ENCODE peak calls at places on chromosome 20, in six cellular contexts. One of them, this sample, is unnamed.

GRCh38 chr20:62776692-62777527 is 19.4 kb upstream of the MRGBP start:
- DNase-seq in kidney: no peak
- DNase-seq in cardiac muscle cell: no peak
- DNase-seq in right lobe of liver: peak; percentile 56
- DNase-seq in CD4-positive, CD25-positive, alpha-beta regulatory T cell: peak; percentile 29
- DNase-seq in tibial nerve: no peak
- DNase-seq in this sample: no peak

GRCh38 chr20:19971121-19971520 is 46.0 kb upstream of the NAA20 start:
- DNase-seq in kidney: no peak
- DNase-seq in cardiac muscle cell: no peak
- DNase-seq in CD4-positive, CD25-positive, alpha-beta regulatory T cell: no peak
- DNase-seq in right lobe of liver: no peak
- DNase-seq in tibial nerve: no peak
- DNase-seq in this sample: no peak

GRCh38 chr20:44412402-44413144 is 57.1 kb downstream of the HNF4A start:
- DNase-seq in right lobe of liver: no peak
- DNase-seq in kidney: no peak
- DNase-seq in tibial nerve: no peak
- DNase-seq in cardiac muscle cell: no peak
- DNase-seq in CD4-positive, CD25-positive, alpha-beta regulatory T cell: no peak
- DNase-seq in this sample: no peak

GRCh38 chr20:38355161-38356012 is 9.1 kb downstream of the LBP start:
- DNase-seq in tibial nerve: no peak
- DNase-seq in kidney: no peak
- DNase-seq in cardiac muscle cell: no peak
- DNase-seq in right lobe of liver: peak; percentile 74
- DNase-seq in CD4-positive, CD25-positive, alpha-beta regulatory T cell: no peak
- DNase-seq in this sample: no peak

GRCh38 chr20:64162239-64162621 is 2.0 kb upstream of the MYT1 start:
- DNase-seq in right lobe of liver: no peak
- DNase-seq in tibial nerve: no peak
- DNase-seq in CD4-positive, CD25-positive, alpha-beta regulatory T cell: no peak
- DNase-seq in cardiac muscle cell: no peak
- DNase-seq in kidney: peak; percentile 17
- DNase-seq in this sample: peak; percentile 8

GRCh38 chr20:63116412-63117106 is 99.4 kb downstream of the YTHDF1 start:
- DNase-seq in right lobe of liver: no peak
- DNase-seq in kidney: peak; percentile 37
- DNase-seq in tibial nerve: no peak
- DNase-seq in cardiac muscle cell: peak; percentile 35
- DNase-seq in CD4-positive, CD25-positive, alpha-beta regulatory T cell: no peak
- DNase-seq in this sample: peak; percentile 13

GRCh38 chr20:1377341-1377871 is 15.4 kb downstream of the FKBP1A start:
- DNase-seq in kidney: no peak
- DNase-seq in right lobe of liver: no peak
- DNase-seq in CD4-positive, CD25-positive, alpha-beta regulatory T cell: no peak
- DNase-seq in cardiac muscle cell: no peak
- DNase-seq in tibial nerve: no peak
- DNase-seq in this sample: no peak

GRCh38 chr20:44754554-44754953 is 8.9 kb downstream of the KCNK15 start:
- DNase-seq in tibial nerve: no peak
- DNase-seq in kidney: no peak
- DNase-seq in cardiac muscle cell: no peak
- DNase-seq in right lobe of liver: no peak
- DNase-seq in CD4-positive, CD25-positive, alpha-beta regulatory T cell: no peak
- DNase-seq in this sample: no peak

GRCh38 chr20:48102821-48103635 is 317.7 kb upstream of the SULF2 start:
- DNase-seq in CD4-positive, CD25-positive, alpha-beta regulatory T cell: no peak
- DNase-seq in right lobe of liver: no peak
- DNase-seq in kidney: no peak
- DNase-seq in tibial nerve: no peak
- DNase-seq in cardiac muscle cell: peak; percentile 86
- DNase-seq in this sample: no peak

DNA sequence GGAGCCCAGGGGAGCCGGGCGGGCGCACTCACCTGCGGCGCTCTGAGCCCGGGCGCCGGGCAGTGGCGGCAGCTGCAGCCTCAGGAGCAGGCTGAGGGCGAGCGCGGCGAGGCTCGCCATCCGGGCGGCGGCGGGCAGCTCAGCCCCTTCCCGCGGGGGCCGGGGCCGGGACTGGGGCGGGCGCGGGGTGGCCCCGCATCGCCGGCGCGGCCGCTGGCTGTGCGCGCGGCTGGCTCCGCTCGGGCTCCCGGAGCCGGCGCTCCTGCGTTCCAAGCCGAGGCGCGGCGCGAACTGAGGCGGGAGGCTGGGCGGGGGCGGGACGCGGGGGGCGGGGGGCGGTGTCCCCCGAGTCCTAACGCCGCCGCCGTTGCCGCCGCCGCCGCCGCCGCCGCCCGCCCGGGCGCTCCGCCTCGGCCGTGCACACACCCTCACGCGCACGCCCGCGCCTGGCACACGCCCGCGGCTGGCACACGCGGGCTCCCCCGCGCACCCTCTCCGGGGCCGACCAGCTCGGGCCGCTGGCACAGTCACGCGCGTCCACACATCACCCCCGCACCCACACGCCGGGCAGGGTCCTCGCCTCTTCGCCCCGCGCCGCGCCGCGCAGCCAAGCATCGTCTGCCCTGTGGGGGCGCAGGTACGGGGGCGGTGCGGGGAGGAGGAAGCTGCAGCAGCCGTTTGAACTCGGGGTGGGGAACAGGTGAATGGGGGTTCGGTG is at the start of gene PTPRT:
- DNase-seq in CD4-positive, CD25-positive, alpha-beta regulatory T cell: no peak
- DNase-seq in right lobe of liver: no peak
- DNase-seq in kidney: no peak
- DNase-seq in tibial nerve: no peak
- DNase-seq in cardiac muscle cell: no peak
- DNase-seq in this sample: no peak
- H3K4me1 ChIP-seq in CD4-positive, CD25-positive, alpha-beta regulatory T cell: no peaks in the 10 kb centered on the region
- H3K4me1 ChIP-seq in right lobe of liver: no peaks in the 10 kb centered on the region
- H3K4me1 ChIP-seq in kidney: no peaks in the 10 kb centered on the region
- H3K4me1 ChIP-seq in tibial nerve: peaks cover 23% of the 10 kb centered on the region
- H3K4me1 ChIP-seq in cardiac muscle cell: peaks cover 6% of the 10 kb centered on the region
- H3K4me1 ChIP-seq in this sample: peaks cover 2% of the 10 kb centered on the region

DNA sequence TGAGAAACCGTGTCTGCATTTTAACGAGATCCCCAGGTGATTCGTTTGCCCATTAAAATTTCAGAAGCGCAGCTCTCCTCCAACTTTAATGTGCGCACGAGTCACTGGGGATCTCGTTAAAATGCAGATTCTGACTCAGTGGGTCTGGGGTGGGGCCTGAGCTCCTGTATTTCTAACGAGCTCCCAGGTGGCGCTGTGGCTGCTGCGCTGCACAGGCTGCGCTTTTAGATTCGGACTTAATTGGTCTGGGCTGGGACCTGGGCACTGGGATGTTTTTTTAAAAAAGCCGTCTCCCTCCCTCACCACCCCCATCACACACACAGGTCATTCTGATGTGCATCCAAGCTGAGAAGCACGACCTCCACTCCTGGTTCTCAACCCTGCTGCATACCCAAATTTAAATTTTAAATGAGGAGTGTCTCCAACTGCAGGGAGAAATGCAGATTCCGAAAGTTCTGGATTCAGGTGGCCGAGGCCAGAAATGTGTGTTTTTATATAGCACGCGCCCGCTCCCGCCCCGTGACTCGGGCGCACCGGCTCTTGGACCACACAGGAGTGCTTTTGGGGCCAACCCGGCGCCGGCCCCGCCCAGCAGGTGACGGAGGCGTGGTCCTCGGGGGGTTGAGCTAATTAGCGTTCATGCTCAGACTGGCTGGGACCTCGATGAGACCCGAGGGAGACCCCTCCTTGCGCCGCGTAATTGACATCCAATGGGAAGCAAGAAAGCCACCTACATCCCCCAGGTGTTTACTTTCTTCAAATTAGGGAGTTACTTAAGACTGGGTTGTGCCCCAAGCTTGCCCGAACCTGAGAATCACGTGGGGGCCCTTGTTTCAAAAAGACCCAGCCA is 85.8 kb downstream of the ZFP64 start:
- DNase-seq in cardiac muscle cell: peak; percentile 46
- DNase-seq in kidney: no peak
- DNase-seq in tibial nerve: no peak
- DNase-seq in CD4-positive, CD25-positive, alpha-beta regulatory T cell: no peak
- DNase-seq in right lobe of liver: no peak
- DNase-seq in this sample: peak; percentile 47
- H3K27ac ChIP-seq in cardiac muscle cell: no peak overlapping the region
- H3K27ac ChIP-seq in kidney: no peak overlapping the region
- H3K27ac ChIP-seq in tibial nerve: no peak overlapping the region
- H3K27ac ChIP-seq in CD4-positive, CD25-positive, alpha-beta regulatory T cell: no peak overlapping the region
- H3K27ac ChIP-seq in right lobe of liver: no peak overlapping the region
- H3K27ac ChIP-seq in this sample: no peak overlapping the region

GRCh38 chr20:30167540-30167939 is 1089.9 kb upstream of the DEFB115 start:
- DNase-seq in cardiac muscle cell: no peak
- DNase-seq in right lobe of liver: no peak
- DNase-seq in CD4-positive, CD25-positive, alpha-beta regulatory T cell: no peak
- DNase-seq in kidney: no peak
- DNase-seq in tibial nerve: no peak
- DNase-seq in this sample: no peak

GRCh38 chr20:30168025-30168799 is 1089.3 kb upstream of the DEFB115 start:
- DNase-seq in tibial nerve: no peak
- DNase-seq in cardiac muscle cell: no peak
- DNase-seq in CD4-positive, CD25-positive, alpha-beta regulatory T cell: peak; percentile 30
- DNase-seq in right lobe of liver: peak; percentile 19
- DNase-seq in kidney: peak; percentile 66
- DNase-seq in this sample: peak; percentile 61

GRCh38 chr20:30168800-30169138 is 1088.7 kb upstream of the DEFB115 start:
- DNase-seq in right lobe of liver: no peak
- DNase-seq in CD4-positive, CD25-positive, alpha-beta regulatory T cell: no peak
- DNase-seq in cardiac muscle cell: no peak
- DNase-seq in tibial nerve: no peak
- DNase-seq in kidney: no peak
- DNase-seq in this sample: no peak
- H3K9me3 ChIP-seq in right lobe of liver: no peaks in the 10 kb centered on the region
- H3K9me3 ChIP-seq in CD4-positive, CD25-positive, alpha-beta regulatory T cell: no peaks in the 10 kb centered on the region
- H3K9me3 ChIP-seq in cardiac muscle cell: no peaks in the 10 kb centered on the region
- H3K9me3 ChIP-seq in tibial nerve: no peaks in the 10 kb centered on the region
- H3K9me3 ChIP-seq in kidney: no peaks in the 10 kb centered on the region
- H3K9me3 ChIP-seq in this sample: no peaks in the 10 kb centered on the region

GRCh38 chr20:25059487-25059820 is 1.5 kb upstream of the ACSS1 start:
- DNase-seq in tibial nerve: no peak
- DNase-seq in CD4-positive, CD25-positive, alpha-beta regulatory T cell: no peak
- DNase-seq in right lobe of liver: no peak
- DNase-seq in cardiac muscle cell: no peak
- DNase-seq in kidney: no peak
- DNase-seq in this sample: no peak

GRCh38 chr20:25057234-25058050 is 497 bp downstream of the ACSS1 start:
- DNase-seq in tibial nerve: no peak
- DNase-seq in kidney: peak; percentile 93
- DNase-seq in CD4-positive, CD25-positive, alpha-beta regulatory T cell: peak; percentile 72
- DNase-seq in right lobe of liver: peak; percentile 83
- DNase-seq in cardiac muscle cell: peak; percentile 55
- DNase-seq in this sample: peak; percentile 78

GRCh38 chr20:25056601-25057233 is 1.2 kb downstream of the ACSS1 start:
- DNase-seq in CD4-positive, CD25-positive, alpha-beta regulatory T cell: no peak
- DNase-seq in kidney: peak; percentile 85
- DNase-seq in cardiac muscle cell: peak; percentile 25
- DNase-seq in right lobe of liver: no peak
- DNase-seq in tibial nerve: no peak
- DNase-seq in this sample: peak; percentile 64

GRCh38 chr20:25058797-25059486 is 1.0 kb upstream of the ACSS1 start:
- DNase-seq in right lobe of liver: no peak
- DNase-seq in kidney: peak; percentile 72
- DNase-seq in CD4-positive, CD25-positive, alpha-beta regulatory T cell: no peak
- DNase-seq in cardiac muscle cell: peak; percentile 30
- DNase-seq in tibial nerve: no peak
- DNase-seq in this sample: peak; percentile 78

DNA sequence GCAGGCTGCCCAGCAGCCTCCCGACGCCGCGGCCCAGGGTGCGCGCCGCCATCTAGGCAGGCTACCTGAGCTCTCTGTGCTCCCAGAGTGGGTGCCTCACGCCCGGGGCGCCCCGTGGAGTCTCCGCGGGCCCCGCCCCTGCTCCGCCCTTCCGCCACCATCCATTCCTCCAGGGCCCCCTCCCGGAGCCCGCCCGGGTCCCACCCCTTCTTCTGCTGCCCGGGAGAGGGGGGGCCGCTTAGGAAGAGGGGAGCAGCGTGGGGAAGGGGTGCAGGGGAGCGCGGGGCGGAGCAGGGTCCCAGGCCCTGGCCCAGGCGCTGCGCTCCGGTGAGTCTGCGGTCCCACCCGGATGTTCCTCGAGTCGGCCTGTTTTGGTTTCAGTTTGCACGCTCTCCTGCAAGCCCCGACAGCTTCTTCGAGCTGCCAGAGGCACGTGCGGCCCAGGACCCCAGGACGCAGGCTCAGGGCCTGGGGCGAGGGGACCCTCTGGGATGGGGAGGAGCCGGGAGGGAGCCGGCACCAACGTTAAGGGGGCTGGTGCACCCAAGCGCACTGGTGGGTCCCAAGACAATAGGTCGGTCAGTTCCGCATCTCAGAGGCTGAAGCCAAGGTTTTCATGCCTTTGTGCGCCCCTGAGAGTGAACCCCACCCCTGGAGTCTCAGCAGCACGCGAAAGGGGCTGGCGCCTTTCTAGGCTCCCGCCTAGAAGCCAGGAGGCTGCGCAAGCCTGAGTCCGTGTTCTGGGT is at the start of gene ACSS1:
- DNase-seq in kidney: peak; percentile 93
- DNase-seq in cardiac muscle cell: peak; percentile 61
- DNase-seq in tibial nerve: no peak
- DNase-seq in right lobe of liver: peak; percentile 64
- DNase-seq in CD4-positive, CD25-positive, alpha-beta regulatory T cell: peak; percentile 66
- DNase-seq in this sample: peak; percentile 91
- H3K4me1 ChIP-seq in kidney: peaks cover 29% of the 10 kb centered on the region
- H3K4me1 ChIP-seq in cardiac muscle cell: no peaks in the 10 kb centered on the region
- H3K4me1 ChIP-seq in tibial nerve: peaks cover 50% of the 10 kb centered on the region
- H3K4me1 ChIP-seq in right lobe of liver: peaks cover 8% of the 10 kb centered on the region
- H3K4me1 ChIP-seq in CD4-positive, CD25-positive, alpha-beta regulatory T cell: peaks cover 46% of the 10 kb centered on the region
- H3K4me1 ChIP-seq in this sample: peaks cover 14% of the 10 kb centered on the region